ENCODE peak calls at places on chromosomes 11 and 22, in four cellular contexts. One of them, this sample, is unnamed.

GRCh38 chr11:45811109-45811435 is 6.1 kb downstream of the SLC35C1 start:
- DNase-seq in HL-60: no peak
- DNase-seq in GM12878: no peak
- DNase-seq in K562: no peak
- DNase-seq in this sample: no peak

GRCh38 chr22:33274214-33274828 is 216.1 kb upstream of the SYN3 start:
- DNase-seq in HL-60: peak
- DNase-seq in GM12878: no peak
- DNase-seq in K562: peak
- DNase-seq in this sample: peak

GRCh38 chr11:69402251-69402892 is 79.1 kb upstream of the LINC01488 start:
- DNase-seq in HL-60: no peak
- DNase-seq in GM12878: no peak
- DNase-seq in K562: no peak
- DNase-seq in this sample: no peak

GRCh38 chr11:34997872-34998548 is 81.6 kb downstream of the PDHX start:
- DNase-seq in HL-60: no peak
- DNase-seq in GM12878: no peak
- DNase-seq in K562: no peak
- DNase-seq in this sample: no peak

GRCh38 chr11:85752890-85753581 is 57.9 kb downstream of the SYTL2 start:
- DNase-seq in HL-60: no peak
- DNase-seq in GM12878: no peak
- DNase-seq in K562: no peak
- DNase-seq in this sample: no peak

GRCh38 chr22:36431977-36432376 is 44.2 kb upstream of the MYH9 start:
- DNase-seq in HL-60: no peak
- DNase-seq in GM12878: no peak
- DNase-seq in K562: no peak
- DNase-seq in this sample: no peak

GRCh38 chr22:36445158-36445668 is 36.2 kb downstream of the TXN2 start:
- DNase-seq in HL-60: peak
- DNase-seq in GM12878: no peak
- DNase-seq in K562: no peak
- DNase-seq in this sample: no peak

GRCh38 chr11:119727523-119728081 is 1.4 kb downstream of the NECTIN1 start:
- DNase-seq in HL-60: no peak
- DNase-seq in GM12878: no peak
- DNase-seq in K562: peak
- DNase-seq in this sample: peak

GRCh38 chr11:1831338-1832180 is 3.2 kb upstream of the SYT8 start:
- DNase-seq in HL-60: no peak
- DNase-seq in GM12878: no peak
- DNase-seq in K562: no peak
- DNase-seq in this sample: peak

GRCh38 chr11:57390535-57390934 is at the start of gene PRG2:
- DNase-seq in HL-60: no peak
- DNase-seq in GM12878: no peak
- DNase-seq in K562: no peak
- DNase-seq in this sample: no peak

GRCh38 chr11:109062445-109062844 is 359.5 kb upstream of the C11orf87 start:
- DNase-seq in HL-60: no peak
- DNase-seq in GM12878: no peak
- DNase-seq in K562: no peak
- DNase-seq in this sample: no peak

GRCh38 chr11:73359930-73360742 is 16.1 kb upstream of the RELT start:
- DNase-seq in HL-60: no peak
- DNase-seq in GM12878: no peak
- DNase-seq in K562: peak
- DNase-seq in this sample: peak

GRCh38 chr11:26599421-26599820 is 27.4 kb upstream of the MUC15 start:
- DNase-seq in HL-60: peak
- DNase-seq in GM12878: no peak
- DNase-seq in K562: no peak
- DNase-seq in this sample: no peak

GRCh38 chr11:86745571-86745970 is 54.8 kb upstream of the PRSS23 start:
- DNase-seq in HL-60: no peak
- DNase-seq in GM12878: no peak
- DNase-seq in K562: no peak
- DNase-seq in this sample: no peak

GRCh38 chr22:44270556-44270880 is 42.2 kb downstream of the SHISAL1 start:
- DNase-seq in HL-60: no peak
- DNase-seq in GM12878: no peak
- DNase-seq in K562: no peak
- DNase-seq in this sample: no peak

GRCh38 chr11:120186799-120187591 is 23.8 kb upstream of the OAF start:
- DNase-seq in HL-60: no peak
- DNase-seq in GM12878: peak
- DNase-seq in K562: no peak
- DNase-seq in this sample: no peak

GRCh38 chr11:4610258-4610935 is 2.4 kb upstream of the TRIM68 start:
- DNase-seq in HL-60: no peak
- DNase-seq in GM12878: no peak
- DNase-seq in K562: no peak
- DNase-seq in this sample: no peak

GRCh38 chr11:95923730-95924413 is at the start of gene MTMR2:
- DNase-seq in HL-60: peak
- DNase-seq in GM12878: peak
- DNase-seq in K562: peak
- DNase-seq in this sample: peak

GRCh38 chr11:90512846-90513245 is 290.0 kb upstream of the CHORDC1 start:
- DNase-seq in HL-60: no peak
- DNase-seq in GM12878: no peak
- DNase-seq in K562: no peak
- DNase-seq in this sample: no peak

GRCh38 chr11:84812351-84813083 is 814.6 kb downstream of the DLG2 start:
- DNase-seq in HL-60: no peak
- DNase-seq in GM12878: no peak
- DNase-seq in K562: no peak
- DNase-seq in this sample: no peak

GRCh38 chr11:7457211-7457610 is 28.1 kb upstream of the OLFML1 start:
- DNase-seq in HL-60: no peak
- DNase-seq in GM12878: no peak
- DNase-seq in K562: no peak
- DNase-seq in this sample: no peak

GRCh38 chr11:30984442-30984816 is 385.1 kb downstream of the DCDC1 start:
- DNase-seq in HL-60: no peak
- DNase-seq in GM12878: no peak
- DNase-seq in K562: no peak
- DNase-seq in this sample: no peak

GRCh38 chr11:68583047-68583446 is 101.3 kb upstream of the GAL start:
- DNase-seq in HL-60: no peak
- DNase-seq in GM12878: no peak
- DNase-seq in K562: no peak
- DNase-seq in this sample: no peak

GRCh38 chr22:29108137-29108536 is 35.3 kb downstream of the KREMEN1 start:
- DNase-seq in HL-60: no peak
- DNase-seq in GM12878: no peak
- DNase-seq in K562: no peak
- DNase-seq in this sample: no peak

GRCh38 chr11:6695377-6695776 is 12.2 kb upstream of the MRPL17 start:
- DNase-seq in HL-60: no peak
- DNase-seq in GM12878: no peak
- DNase-seq in K562: no peak
- DNase-seq in this sample: no peak

GRCh38 chr11:28759311-28759710 is 651.1 kb downstream of the METTL15 start:
- DNase-seq in HL-60: no peak
- DNase-seq in GM12878: no peak
- DNase-seq in K562: no peak
- DNase-seq in this sample: no peak

GRCh38 chr11:30497600-30497999 is 88.6 kb downstream of the MPPED2 start:
- DNase-seq in HL-60: no peak
- DNase-seq in GM12878: no peak
- DNase-seq in K562: no peak
- DNase-seq in this sample: no peak

GRCh38 chr11:35227551-35228341 is 88.8 kb downstream of the CD44 start:
- DNase-seq in HL-60: peak
- DNase-seq in GM12878: no peak
- DNase-seq in K562: no peak
- DNase-seq in this sample: no peak

DNA sequence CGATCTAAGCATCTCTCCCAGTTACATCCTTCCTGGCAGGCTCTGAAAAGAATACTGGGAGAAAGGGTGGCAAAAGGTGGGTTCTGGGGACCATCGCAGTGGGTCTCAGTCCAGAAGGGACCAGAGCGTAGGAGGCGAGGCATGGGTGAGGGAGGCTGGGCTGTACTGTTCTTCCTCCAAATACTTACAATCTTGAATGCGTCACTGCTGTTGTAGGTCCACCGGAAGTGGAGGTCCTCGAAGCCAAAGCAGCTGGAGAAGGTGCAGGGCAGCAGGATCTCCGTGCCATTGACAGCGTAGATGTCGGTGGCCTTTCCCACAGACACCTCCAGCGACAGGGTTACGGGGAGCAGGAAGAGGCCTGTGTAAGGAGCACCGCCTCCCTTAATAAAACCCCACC is 7.8 kb downstream of the SCN4B start:
- DNase-seq in HL-60: no peak
- DNase-seq in GM12878: no peak
- DNase-seq in K562: no peak
- DNase-seq in this sample: no peak
- TF ChIP-seq SPI1 in HL-60: no peak
- TF ChIP-seq SPI1 in GM12878: no peak
- TF ChIP-seq SPI1 in K562: no peak
- TF ChIP-seq SPI1 in this sample: no peak

GRCh38 chr11:65776196-65776595 is 4.6 kb downstream of the AP5B1 start:
- DNase-seq in HL-60: peak
- DNase-seq in GM12878: no peak
- DNase-seq in K562: no peak
- DNase-seq in this sample: no peak
- TF ChIP-seq SPI1 in HL-60: peak
- TF ChIP-seq SPI1 in GM12878: no peak
- TF ChIP-seq SPI1 in K562: no peak
- TF ChIP-seq SPI1 in this sample: no peak

GRCh38 chr11:102836290-102836875 is 7.0 kb downstream of the MMP3 start:
- DNase-seq in HL-60: no peak
- DNase-seq in GM12878: no peak
- DNase-seq in K562: no peak
- DNase-seq in this sample: no peak

GRCh38 chr11:102837151-102837550 is 6.3 kb downstream of the MMP3 start:
- DNase-seq in HL-60: no peak
- DNase-seq in GM12878: no peak
- DNase-seq in K562: no peak
- DNase-seq in this sample: no peak

GRCh38 chr11:102833731-102834130 is 9.7 kb downstream of the MMP3 start:
- DNase-seq in HL-60: no peak
- DNase-seq in GM12878: no peak
- DNase-seq in K562: no peak
- DNase-seq in this sample: no peak

GRCh38 chr11:102840018-102840417 is 3.4 kb downstream of the MMP3 start:
- DNase-seq in HL-60: no peak
- DNase-seq in GM12878: no peak
- DNase-seq in K562: no peak
- DNase-seq in this sample: no peak

DNA sequence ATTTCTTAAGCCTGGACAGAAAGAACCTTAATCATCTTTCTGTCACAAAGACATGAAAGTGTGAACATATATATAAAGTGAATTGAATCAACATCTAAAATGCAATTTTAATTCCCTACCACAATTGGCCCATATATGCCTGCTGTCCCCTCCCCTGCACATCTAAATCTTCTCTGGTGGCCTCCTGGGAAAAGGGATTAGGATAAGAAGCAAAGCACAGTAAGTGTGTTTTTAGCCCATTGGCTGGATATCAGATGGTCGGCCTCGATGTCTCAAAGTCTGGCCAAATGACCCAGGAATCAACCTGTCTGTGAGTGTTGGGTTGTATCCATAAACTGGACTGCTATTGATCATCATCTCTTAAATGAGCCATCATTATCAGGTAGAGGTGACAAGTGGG is 5.8 kb downstream of the MMP3 start:
- DNase-seq in HL-60: no peak
- DNase-seq in GM12878: no peak
- DNase-seq in K562: no peak
- DNase-seq in this sample: no peak
- TF ChIP-seq SPI1 in HL-60: no peak
- TF ChIP-seq SPI1 in GM12878: no peak
- TF ChIP-seq SPI1 in K562: no peak
- TF ChIP-seq SPI1 in this sample: no peak

DNA sequence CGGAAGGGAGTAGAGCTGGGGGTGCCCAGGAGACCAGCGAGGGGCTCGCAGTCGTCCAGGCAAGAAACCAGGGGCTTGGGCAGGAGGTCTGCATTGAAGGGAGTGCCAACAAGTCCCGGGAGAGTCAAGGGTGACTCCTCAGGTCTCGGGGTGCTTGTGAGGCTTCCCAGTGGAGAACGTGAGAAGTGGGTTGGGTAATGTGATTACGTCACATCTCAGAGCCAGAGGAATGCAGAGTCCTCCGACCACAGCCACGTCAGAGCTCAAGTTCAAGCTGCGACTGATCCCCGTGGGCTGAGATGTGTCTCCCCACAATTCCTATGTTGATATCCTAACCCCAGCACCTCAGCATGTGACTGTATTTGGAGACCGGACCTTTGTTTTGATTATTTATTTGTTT is 89.7 kb upstream of the SHANK2 start:
- DNase-seq in HL-60: no peak
- DNase-seq in GM12878: no peak
- DNase-seq in K562: no peak
- DNase-seq in this sample: no peak
- TF ChIP-seq SPI1 in HL-60: no peak
- TF ChIP-seq SPI1 in GM12878: no peak
- TF ChIP-seq SPI1 in K562: no peak
- TF ChIP-seq SPI1 in this sample: no peak

GRCh38 chr22:39070186-39070585 is 6.9 kb upstream of the APOBEC3G start:
- DNase-seq in HL-60: no peak
- DNase-seq in GM12878: no peak
- DNase-seq in K562: no peak
- DNase-seq in this sample: no peak
- TF ChIP-seq SPI1 in HL-60: no peak
- TF ChIP-seq SPI1 in GM12878: no peak
- TF ChIP-seq SPI1 in K562: no peak
- TF ChIP-seq SPI1 in this sample: no peak

GRCh38 chr11:110087820-110088534 is 5.2 kb upstream of the ZC3H12C start:
- DNase-seq in HL-60: no peak
- DNase-seq in GM12878: no peak
- DNase-seq in K562: no peak
- DNase-seq in this sample: no peak
- TF ChIP-seq SPI1 in HL-60: no peak
- TF ChIP-seq SPI1 in GM12878: peak
- TF ChIP-seq SPI1 in K562: no peak
- TF ChIP-seq SPI1 in this sample: no peak

GRCh38 chr11:59659981-59660380 is 8.9 kb downstream of the PATL1 start:
- DNase-seq in HL-60: no peak
- DNase-seq in GM12878: no peak
- DNase-seq in K562: no peak
- DNase-seq in this sample: no peak
- TF ChIP-seq SPI1 in HL-60: no peak
- TF ChIP-seq SPI1 in GM12878: no peak
- TF ChIP-seq SPI1 in K562: no peak
- TF ChIP-seq SPI1 in this sample: no peak

DNA sequence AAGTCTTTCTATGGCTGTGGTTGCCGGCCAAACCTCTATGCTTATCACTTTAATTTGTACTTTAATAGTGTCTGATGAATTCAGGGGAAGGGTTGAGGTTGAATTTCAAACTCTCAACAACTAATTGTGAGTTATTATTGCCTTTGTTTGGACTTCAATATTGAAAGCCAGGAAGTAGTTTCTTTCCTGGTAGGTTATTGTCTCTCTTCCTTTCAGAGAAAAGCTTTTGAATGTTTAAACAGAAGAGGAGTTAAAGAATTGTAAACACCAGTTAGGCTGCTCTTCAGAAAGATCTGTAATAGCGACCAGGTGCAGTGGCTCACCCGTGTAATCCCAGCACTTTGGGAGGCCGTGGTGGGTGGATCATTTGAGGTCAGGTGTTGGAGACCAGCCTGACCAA is 22.2 kb downstream of the NNMT start:
- DNase-seq in HL-60: no peak
- DNase-seq in GM12878: no peak
- DNase-seq in K562: no peak
- DNase-seq in this sample: no peak
- TF ChIP-seq SPI1 in HL-60: no peak
- TF ChIP-seq SPI1 in GM12878: no peak
- TF ChIP-seq SPI1 in K562: no peak
- TF ChIP-seq SPI1 in this sample: no peak

This sample was measured in GM12891.